ENCODE peak calls at places on chromosome 14, in four cellular contexts. D is GM12878, V is spleen, X is GM12891. K is an unnamed sample.

GRCh38 chr14:95529242-95529641 is 5.6 kb upstream of the GLRX5 start:
- DNase-seq in D (no peak), V (no peak), X (no peak), K (no peak)

GRCh38 chr14:51006781-51007211 is 62.5 kb upstream of the PYGL start:
- DNase-seq in D (no peak), V (no peak), X (no peak), K (no peak)

GRCh38 chr14:72792051-72792788 is 101.7 kb downstream of the DPF3 start:
- DNase-seq in D (no peak), V (no peak), X (no peak), K (no peak)

GRCh38 chr14:69105326-69105725 is 47.6 kb downstream of the DCAF5 start:
- DNase-seq in D (no peak), V (no peak), X (no peak), K (no peak)

GRCh38 chr14:50855558-50855957 is 16.3 kb upstream of the ABHD12B start:
- DNase-seq in D (no peak), V (no peak), X (no peak), K (no peak)

GRCh38 chr14:64682173-64682710 is 22.0 kb upstream of the PLEKHG3 start:
- DNase-seq in D (no peak), V (no peak), X (no peak), K (no peak)

GRCh38 chr14:39034481-39035296 is 68.3 kb downstream of the SEC23A start:
- DNase-seq in D (no peak), V (no peak), X (no peak), K (no peak)

GRCh38 chr14:22837059-22837749 is 819 bp downstream of the MMP14 start:
- DNase-seq in D (no peak), V (peak), X (no peak), K (no peak)

GRCh38 chr14:104436047-104436531 is 143.5 kb upstream of the C14orf180 start:
- DNase-seq in D (no peak), V (peak), X (no peak), K (no peak)

GRCh38 chr14:61927015-61927414 is 164.8 kb downstream of the SNAPC1 start:
- DNase-seq in D (no peak), V (no peak), X (no peak), K (no peak)

GRCh38 chr14:100622234-100622633 is 35.0 kb upstream of the BEGAIN start:
- DNase-seq in D (no peak), V (peak), X (no peak), K (no peak)

GRCh38 chr14:89720076-89720687 is 234.3 kb downstream of the EFCAB11 start:
- DNase-seq in D (no peak), V (no peak), X (no peak), K (no peak)

GRCh38 chr14:89720741-89721315 is 233.7 kb downstream of the EFCAB11 start:
- DNase-seq in D (peak), V (peak), X (peak), K (no peak)

GRCh38 chr14:89721991-89722390 is 232.5 kb downstream of the EFCAB11 start:
- DNase-seq in D (no peak), V (no peak), X (no peak), K (no peak)

GRCh38 chr14:89721330-89721729 is 233.2 kb downstream of the EFCAB11 start:
- DNase-seq in D (no peak), V (no peak), X (no peak), K (no peak)

GRCh38 chr14:89719371-89720075 is 235.0 kb downstream of the EFCAB11 start:
- DNase-seq in D (no peak), V (no peak), X (no peak), K (no peak)
- TF ChIP-seq POLR2AphosphoS5 in D (no peak), V (no peak), X (no peak), K (no peak)

GRCh38 chr14:54935100-54935499 is 32.5 kb upstream of the GCH1 start:
- DNase-seq in D (no peak), V (no peak), X (no peak), K (no peak)

GRCh38 chr14:54927551-54927950 is 24.9 kb upstream of the GCH1 start:
- DNase-seq in D (no peak), V (no peak), X (no peak), K (no peak)

GRCh38 chr14:54933006-54933405 is 30.4 kb upstream of the GCH1 start:
- DNase-seq in D (no peak), V (no peak), X (no peak), K (no peak)

GRCh38 chr14:54931598-54932340 is 29.1 kb upstream of the GCH1 start:
- DNase-seq in D (no peak), V (no peak), X (no peak), K (no peak)

GRCh38 chr14:54929556-54929955 is 26.9 kb upstream of the GCH1 start:
- DNase-seq in D (no peak), V (no peak), X (no peak), K (no peak)
- TF ChIP-seq POLR2AphosphoS5 in D (no peak), V (no peak), X (no peak), K (no peak)

GRCh38 chr14:79916281-79916680 is 295.0 kb downstream of the DIO2 start:
- DNase-seq in D (no peak), V (no peak), X (no peak), K (no peak)

GRCh38 chr14:79910086-79910485 is 301.2 kb downstream of the DIO2 start:
- DNase-seq in D (no peak), V (no peak), X (no peak), K (no peak)

GRCh38 chr14:79911762-79912161 is 299.5 kb downstream of the DIO2 start:
- DNase-seq in D (no peak), V (no peak), X (no peak), K (no peak)

GRCh38 chr14:79915411-79915810 is 295.9 kb downstream of the DIO2 start:
- DNase-seq in D (no peak), V (no peak), X (no peak), K (no peak)

DNA sequence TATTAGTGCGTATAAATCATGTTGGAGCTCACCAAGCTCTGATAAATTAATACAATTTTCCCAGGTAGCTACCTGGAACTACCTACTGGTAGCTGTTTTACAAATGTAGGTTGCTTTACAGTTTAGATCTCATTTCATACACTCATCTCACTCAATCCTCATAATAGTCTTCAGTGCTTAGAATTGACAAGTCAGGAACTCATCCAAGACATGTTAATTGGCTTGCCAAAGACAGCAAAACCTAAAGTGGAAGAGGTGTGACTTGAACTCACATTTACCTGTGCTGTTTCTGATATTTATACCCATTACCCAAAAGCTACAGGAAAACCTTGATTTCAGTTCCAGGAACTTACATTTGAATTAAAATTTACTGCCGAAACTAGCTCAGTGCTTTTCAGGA is 296.7 kb downstream of the DIO2 start:
- DNase-seq in D (no peak), V (no peak), X (no peak), K (no peak)
- TF ChIP-seq POLR2AphosphoS5 in D (no peak), V (no peak), X (no peak), K (no peak)

DNA sequence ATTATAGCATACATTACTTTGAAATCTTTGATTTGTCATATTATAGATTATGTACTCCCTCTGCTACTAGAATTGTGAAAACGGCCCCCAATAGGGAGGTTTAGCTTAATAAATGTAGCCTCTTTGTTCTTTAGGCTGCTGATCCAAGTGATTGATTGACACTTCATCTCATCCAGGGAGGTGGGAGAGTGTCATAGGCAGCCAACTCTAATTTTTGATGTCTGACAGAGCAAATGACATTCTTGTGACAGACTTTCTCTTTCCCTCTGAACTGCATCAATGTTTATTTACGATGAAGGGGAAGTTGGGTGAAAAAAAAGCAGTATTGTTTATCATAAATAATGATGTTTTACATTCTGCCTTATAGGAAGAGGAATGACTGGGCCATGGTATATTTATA is 221.4 kb downstream of the MDGA2 start:
- DNase-seq in D (no peak), V (no peak), X (no peak), K (no peak)
- TF ChIP-seq POLR2AphosphoS5 in D (no peak), V (no peak), X (no peak), K (no peak)

GRCh38 chr14:76773188-76773885 is 12.1 kb downstream of the VASH1 start:
- DNase-seq in D (no peak), V (peak), X (no peak), K (no peak)
- TF ChIP-seq POLR2AphosphoS5 in D (no peak), V (no peak), X (no peak), K (no peak)

GRCh38 chr14:90383731-90384542 is 12.9 kb upstream of the CALM1 start:
- DNase-seq in D (no peak), V (peak), X (peak), K (no peak)
- TF ChIP-seq POLR2AphosphoS5 in D (no peak), V (no peak), X (no peak), K (no peak)

GRCh38 chr14:99133563-99134332 is 138.2 kb downstream of the BCL11B start:
- DNase-seq in D (no peak), V (peak), X (no peak), K (no peak)
- TF ChIP-seq POLR2AphosphoS5 in D (no peak), V (no peak), X (no peak), K (no peak)